ENCODE peak calls at places on chromosomes 5 and 9, in five cellular contexts. J is NCI-H69; C is SJSA1; U is stimulated activated CD4-positive, alpha-beta T cell treated with anti-CD3 and anti-CD28 coated beads, Interleukin-4, amount 100 ng/mL, for 4 hours; M is AML-193. W is an unnamed sample.

GRCh38 chr9:126989847-126990821 is 75.6 kb downstream of the RALGPS1 start:
- DNase-seq in M (no peak), C (no peak), J (no peak), U (no peak), W (no peak)

GRCh38 chr9:114484854-114485443 is 20.3 kb downstream of the WHRN start:
- DNase-seq in U (peak), M (peak), C (peak), J (no peak), W (no peak)

GRCh38 chr9:34518896-34519295 is 3.9 kb downstream of the ENHO start:
- DNase-seq in J (no peak), C (no peak), M (no peak), U (no peak), W (no peak)

GRCh38 chr5:179362355-179362754 is 17.1 kb upstream of the ADAMTS2 start:
- DNase-seq in M (no peak), C (no peak), J (no peak), U (no peak), W (peak)

GRCh38 chr5:27252911-27253310 is 214.5 kb upstream of the CDH9 start:
- DNase-seq in J (no peak), C (no peak), U (no peak), M (no peak), W (no peak)

GRCh38 chr5:172729588-172729987 is 41.4 kb downstream of the DUSP1 start:
- DNase-seq in J (no peak), U (no peak), C (no peak), M (no peak), W (no peak)

GRCh38 chr5:88405783-88406182 is 137.1 kb upstream of the TMEM161B start:
- DNase-seq in U (no peak), J (peak), M (no peak), C (peak), W (no peak)

GRCh38 chr5:1437452-1437851 is 7.8 kb downstream of the SLC6A3 start:
- DNase-seq in C (no peak), J (peak), U (no peak), M (no peak), W (peak)

GRCh38 chr5:14380712-14381111 is 200.9 kb upstream of the OTULINL start:
- DNase-seq in M (no peak), U (no peak), C (no peak), J (no peak), W (no peak)

GRCh38 chr5:176296-176823 is 14.9 kb upstream of the LRRC14B start:
- DNase-seq in J (no peak), U (no peak), M (no peak), C (no peak), W (no peak)

GRCh38 chr9:134342746-134343115 is 16.5 kb downstream of the RXRA start:
- DNase-seq in J (no peak), M (no peak), U (no peak), C (no peak), W (peak)

GRCh38 chr5:6402939-6403338 is 24.6 kb upstream of the MED10 start:
- DNase-seq in C (no peak), M (no peak), J (no peak), U (no peak), W (no peak)

GRCh38 chr9:104808030-104808614 is 44.2 kb downstream of the NIPSNAP3B start:
- DNase-seq in J (peak), M (no peak), U (no peak), C (peak), W (peak)

GRCh38 chr9:132025766-132026165 is 53.9 kb downstream of the MED27 start:
- DNase-seq in C (no peak), M (no peak), U (no peak), J (no peak), W (no peak)

GRCh38 chr5:153896701-153897100 is 142.0 kb downstream of the FAM114A2 start:
- DNase-seq in C (no peak), J (peak), U (no peak), M (no peak), W (peak)